ENCODE peak calls at places on chromosomes 3 and 15, in ten cellular contexts. One of them, this sample, is unnamed.

GRCh38 chr15:31975446-31976229 is 54.7 kb upstream of the CHRNA7 start:
- DNase-seq in A549: peak; percentile 40
- DNase-seq in body of pancreas: peak; percentile 55
- DNase-seq in stomach: no peak
- DNase-seq in heart left ventricle: no peak
- DNase-seq in ovary: no peak
- DNase-seq in HepG2: no peak
- DNase-seq in lower leg skin: peak; percentile 74
- DNase-seq in sigmoid colon: no peak
- DNase-seq in GM12891: no peak
- DNase-seq in this sample: peak; percentile 6

GRCh38 chr3:84959470-84960380 is 936 bp downstream of the CADM2 start:
- DNase-seq in A549: no peak
- DNase-seq in body of pancreas: no peak
- DNase-seq in stomach: no peak
- DNase-seq in heart left ventricle: no peak
- DNase-seq in ovary: no peak
- DNase-seq in HepG2: no peak
- DNase-seq in lower leg skin: no peak
- DNase-seq in sigmoid colon: no peak
- DNase-seq in GM12891: no peak
- DNase-seq in this sample: no peak

GRCh38 chr15:68524753-68525584 is 53.8 kb upstream of the CORO2B start:
- DNase-seq in A549: no peak
- DNase-seq in body of pancreas: no peak
- DNase-seq in stomach: no peak
- DNase-seq in heart left ventricle: no peak
- DNase-seq in ovary: no peak
- DNase-seq in HepG2: no peak
- DNase-seq in lower leg skin: peak; percentile 52
- DNase-seq in sigmoid colon: no peak
- DNase-seq in GM12891: no peak
- DNase-seq in this sample: no peak

GRCh38 chr3:81462921-81463320 is 298.5 kb downstream of the GBE1 start:
- DNase-seq in A549: no peak
- DNase-seq in body of pancreas: no peak
- DNase-seq in stomach: no peak
- DNase-seq in heart left ventricle: no peak
- DNase-seq in ovary: no peak
- DNase-seq in HepG2: peak; percentile 77
- DNase-seq in lower leg skin: no peak
- DNase-seq in sigmoid colon: no peak
- DNase-seq in GM12891: no peak
- DNase-seq in this sample: no peak

GRCh38 chr3:99175276-99175801 is 273.8 kb upstream of the DCBLD2 start:
- DNase-seq in A549: no peak
- DNase-seq in body of pancreas: no peak
- DNase-seq in stomach: no peak
- DNase-seq in heart left ventricle: no peak
- DNase-seq in ovary: no peak
- DNase-seq in HepG2: no peak
- DNase-seq in lower leg skin: no peak
- DNase-seq in sigmoid colon: no peak
- DNase-seq in GM12891: no peak
- DNase-seq in this sample: no peak

GRCh38 chr3:97823081-97823480 is 1.3 kb downstream of the CRYBG3 start:
- DNase-seq in A549: no peak
- DNase-seq in body of pancreas: no peak
- DNase-seq in stomach: no peak
- DNase-seq in heart left ventricle: no peak
- DNase-seq in ovary: no peak
- DNase-seq in HepG2: no peak
- DNase-seq in lower leg skin: no peak
- DNase-seq in sigmoid colon: no peak
- DNase-seq in GM12891: no peak
- DNase-seq in this sample: no peak

GRCh38 chr15:78018968-78019644 is 58.4 kb downstream of the TBC1D2B start:
- DNase-seq in A549: no peak
- DNase-seq in body of pancreas: no peak
- DNase-seq in stomach: no peak
- DNase-seq in heart left ventricle: no peak
- DNase-seq in ovary: no peak
- DNase-seq in HepG2: no peak
- DNase-seq in lower leg skin: peak; percentile 77
- DNase-seq in sigmoid colon: no peak
- DNase-seq in GM12891: no peak
- DNase-seq in this sample: peak; percentile 83

GRCh38 chr3:175073209-175073905 is 214.2 kb downstream of the NAALADL2 start:
- DNase-seq in A549: no peak
- DNase-seq in body of pancreas: no peak
- DNase-seq in stomach: no peak
- DNase-seq in heart left ventricle: no peak
- DNase-seq in ovary: no peak
- DNase-seq in HepG2: no peak
- DNase-seq in lower leg skin: no peak
- DNase-seq in sigmoid colon: no peak
- DNase-seq in GM12891: no peak
- DNase-seq in this sample: no peak

GRCh38 chr3:124158174-124158812 is 166.4 kb upstream of the ROPN1 start:
- DNase-seq in A549: no peak
- DNase-seq in body of pancreas: no peak
- DNase-seq in stomach: no peak
- DNase-seq in heart left ventricle: no peak
- DNase-seq in ovary: no peak
- DNase-seq in HepG2: no peak
- DNase-seq in lower leg skin: no peak
- DNase-seq in sigmoid colon: no peak
- DNase-seq in GM12891: no peak
- DNase-seq in this sample: no peak

GRCh38 chr15:70555713-70556112 is 207.6 kb downstream of the UACA start:
- DNase-seq in A549: no peak
- DNase-seq in body of pancreas: no peak
- DNase-seq in stomach: peak; percentile 2
- DNase-seq in heart left ventricle: no peak
- DNase-seq in ovary: no peak
- DNase-seq in HepG2: no peak
- DNase-seq in lower leg skin: no peak
- DNase-seq in sigmoid colon: no peak
- DNase-seq in GM12891: no peak
- DNase-seq in this sample: no peak

GRCh38 chr15:70376929-70377691 is 279.4 kb upstream of the TLE3 start:
- DNase-seq in A549: no peak
- DNase-seq in body of pancreas: peak; percentile 55
- DNase-seq in stomach: peak; percentile 53
- DNase-seq in heart left ventricle: peak; percentile 71
- DNase-seq in ovary: peak; percentile 49
- DNase-seq in HepG2: no peak
- DNase-seq in lower leg skin: peak; percentile 89
- DNase-seq in sigmoid colon: peak; percentile 83
- DNase-seq in GM12891: no peak
- DNase-seq in this sample: peak; percentile 41

GRCh38 chr3:69819283-69819682 is 80.0 kb downstream of the MITF start:
- DNase-seq in A549: no peak
- DNase-seq in body of pancreas: peak; percentile 33
- DNase-seq in stomach: no peak
- DNase-seq in heart left ventricle: peak; percentile 28
- DNase-seq in ovary: no peak
- DNase-seq in HepG2: no peak
- DNase-seq in lower leg skin: no peak
- DNase-seq in sigmoid colon: peak; percentile 69
- DNase-seq in GM12891: no peak
- DNase-seq in this sample: no peak

GRCh38 chr3:150062492-150062891 is 91.8 kb upstream of the PFN2 start:
- DNase-seq in A549: no peak
- DNase-seq in body of pancreas: no peak
- DNase-seq in stomach: no peak
- DNase-seq in heart left ventricle: no peak
- DNase-seq in ovary: no peak
- DNase-seq in HepG2: no peak
- DNase-seq in lower leg skin: no peak
- DNase-seq in sigmoid colon: no peak
- DNase-seq in GM12891: no peak
- DNase-seq in this sample: no peak

GRCh38 chr3:141405581-141405980 is 37.3 kb downstream of the ZBTB38 start:
- DNase-seq in A549: no peak
- DNase-seq in body of pancreas: no peak
- DNase-seq in stomach: no peak
- DNase-seq in heart left ventricle: no peak
- DNase-seq in ovary: no peak
- DNase-seq in HepG2: no peak
- DNase-seq in lower leg skin: no peak
- DNase-seq in sigmoid colon: no peak
- DNase-seq in GM12891: no peak
- DNase-seq in this sample: no peak

GRCh38 chr3:141402476-141403171 is 34.3 kb downstream of the ZBTB38 start:
- DNase-seq in A549: peak; percentile 74
- DNase-seq in body of pancreas: peak; percentile 80
- DNase-seq in stomach: peak; percentile 67
- DNase-seq in heart left ventricle: peak; percentile 79
- DNase-seq in ovary: peak; percentile 76
- DNase-seq in HepG2: peak; percentile 33
- DNase-seq in lower leg skin: peak; percentile 94
- DNase-seq in sigmoid colon: peak; percentile 89
- DNase-seq in GM12891: no peak
- DNase-seq in this sample: peak; percentile 64

GRCh38 chr3:141405025-141405424 is 36.7 kb downstream of the ZBTB38 start:
- DNase-seq in A549: no peak
- DNase-seq in body of pancreas: no peak
- DNase-seq in stomach: no peak
- DNase-seq in heart left ventricle: no peak
- DNase-seq in ovary: no peak
- DNase-seq in HepG2: no peak
- DNase-seq in lower leg skin: no peak
- DNase-seq in sigmoid colon: no peak
- DNase-seq in GM12891: no peak
- DNase-seq in this sample: no peak

GRCh38 chr3:141401584-141402475 is 33.5 kb downstream of the ZBTB38 start:
- DNase-seq in A549: peak; percentile 56
- DNase-seq in body of pancreas: peak; percentile 58
- DNase-seq in stomach: peak; percentile 53
- DNase-seq in heart left ventricle: peak; percentile 64
- DNase-seq in ovary: peak; percentile 65
- DNase-seq in HepG2: no peak
- DNase-seq in lower leg skin: peak; percentile 91
- DNase-seq in sigmoid colon: no peak
- DNase-seq in GM12891: peak; percentile 61
- DNase-seq in this sample: peak; percentile 71

GRCh38 chr3:141403576-141403975 is 35.3 kb downstream of the ZBTB38 start:
- DNase-seq in A549: no peak
- DNase-seq in body of pancreas: no peak
- DNase-seq in stomach: no peak
- DNase-seq in heart left ventricle: no peak
- DNase-seq in ovary: no peak
- DNase-seq in HepG2: no peak
- DNase-seq in lower leg skin: no peak
- DNase-seq in sigmoid colon: no peak
- DNase-seq in GM12891: no peak
- DNase-seq in this sample: no peak
- TF ChIP-seq POLR2A in A549: no peak
- TF ChIP-seq POLR2A in body of pancreas: no peak
- TF ChIP-seq POLR2A in stomach: no peak
- TF ChIP-seq POLR2A in heart left ventricle: no peak
- TF ChIP-seq POLR2A in ovary: no peak
- TF ChIP-seq POLR2A in HepG2: no peak
- TF ChIP-seq POLR2A in lower leg skin: no peak
- TF ChIP-seq POLR2A in sigmoid colon: no peak
- TF ChIP-seq POLR2A in GM12891: no peak
- TF ChIP-seq POLR2A in this sample: no peak

GRCh38 chr3:170866499-170866898 is 3.5 kb downstream of the RPL22L1 start:
- DNase-seq in A549: no peak
- DNase-seq in body of pancreas: no peak
- DNase-seq in stomach: no peak
- DNase-seq in heart left ventricle: no peak
- DNase-seq in ovary: no peak
- DNase-seq in HepG2: no peak
- DNase-seq in lower leg skin: no peak
- DNase-seq in sigmoid colon: no peak
- DNase-seq in GM12891: no peak
- DNase-seq in this sample: no peak

GRCh38 chr3:170868577-170869239 is 1.3 kb downstream of the RPL22L1 start:
- DNase-seq in A549: no peak
- DNase-seq in body of pancreas: no peak
- DNase-seq in stomach: no peak
- DNase-seq in heart left ventricle: no peak
- DNase-seq in ovary: peak; percentile 28
- DNase-seq in HepG2: no peak
- DNase-seq in lower leg skin: no peak
- DNase-seq in sigmoid colon: no peak
- DNase-seq in GM12891: no peak
- DNase-seq in this sample: no peak

GRCh38 chr3:170869240-170869592 is 779 bp downstream of the RPL22L1 start:
- DNase-seq in A549: no peak
- DNase-seq in body of pancreas: no peak
- DNase-seq in stomach: no peak
- DNase-seq in heart left ventricle: no peak
- DNase-seq in ovary: no peak
- DNase-seq in HepG2: no peak
- DNase-seq in lower leg skin: no peak
- DNase-seq in sigmoid colon: no peak
- DNase-seq in GM12891: no peak
- DNase-seq in this sample: no peak

GRCh38 chr3:170867143-170867542 is 2.9 kb downstream of the RPL22L1 start:
- DNase-seq in A549: no peak
- DNase-seq in body of pancreas: no peak
- DNase-seq in stomach: no peak
- DNase-seq in heart left ventricle: no peak
- DNase-seq in ovary: no peak
- DNase-seq in HepG2: no peak
- DNase-seq in lower leg skin: no peak
- DNase-seq in sigmoid colon: no peak
- DNase-seq in GM12891: no peak
- DNase-seq in this sample: no peak

GRCh38 chr3:170867552-170867951 is 2.4 kb downstream of the RPL22L1 start:
- DNase-seq in A549: no peak
- DNase-seq in body of pancreas: no peak
- DNase-seq in stomach: no peak
- DNase-seq in heart left ventricle: no peak
- DNase-seq in ovary: no peak
- DNase-seq in HepG2: no peak
- DNase-seq in lower leg skin: no peak
- DNase-seq in sigmoid colon: no peak
- DNase-seq in GM12891: no peak
- DNase-seq in this sample: no peak
- TF ChIP-seq POLR2A in A549: no peak
- TF ChIP-seq POLR2A in body of pancreas: no peak
- TF ChIP-seq POLR2A in stomach: no peak
- TF ChIP-seq POLR2A in heart left ventricle: no peak
- TF ChIP-seq POLR2A in ovary: no peak
- TF ChIP-seq POLR2A in HepG2: no peak
- TF ChIP-seq POLR2A in lower leg skin: no peak
- TF ChIP-seq POLR2A in sigmoid colon: no peak
- TF ChIP-seq POLR2A in GM12891: no peak
- TF ChIP-seq POLR2A in this sample: peak; percentile 2

GRCh38 chr15:67196222-67196621 is 58.2 kb downstream of the AAGAB start:
- DNase-seq in A549: peak; percentile 44
- DNase-seq in body of pancreas: no peak
- DNase-seq in stomach: no peak
- DNase-seq in heart left ventricle: no peak
- DNase-seq in ovary: no peak
- DNase-seq in HepG2: no peak
- DNase-seq in lower leg skin: no peak
- DNase-seq in sigmoid colon: no peak
- DNase-seq in GM12891: no peak
- DNase-seq in this sample: no peak
- TF ChIP-seq POLR2A in A549: no peak
- TF ChIP-seq POLR2A in body of pancreas: no peak
- TF ChIP-seq POLR2A in stomach: no peak
- TF ChIP-seq POLR2A in heart left ventricle: no peak
- TF ChIP-seq POLR2A in ovary: no peak
- TF ChIP-seq POLR2A in HepG2: no peak
- TF ChIP-seq POLR2A in lower leg skin: no peak
- TF ChIP-seq POLR2A in sigmoid colon: no peak
- TF ChIP-seq POLR2A in GM12891: peak; percentile 20
- TF ChIP-seq POLR2A in this sample: no peak

GRCh38 chr15:96354731-96355560 is 24.4 kb downstream of the NR2F2 start:
- DNase-seq in A549: peak; percentile 76
- DNase-seq in body of pancreas: no peak
- DNase-seq in stomach: no peak
- DNase-seq in heart left ventricle: no peak
- DNase-seq in ovary: no peak
- DNase-seq in HepG2: peak; percentile 56
- DNase-seq in lower leg skin: no peak
- DNase-seq in sigmoid colon: no peak
- DNase-seq in GM12891: no peak
- DNase-seq in this sample: no peak
- TF ChIP-seq POLR2A in A549: no peak
- TF ChIP-seq POLR2A in body of pancreas: no peak
- TF ChIP-seq POLR2A in stomach: no peak
- TF ChIP-seq POLR2A in heart left ventricle: no peak
- TF ChIP-seq POLR2A in ovary: peak; percentile 24
- TF ChIP-seq POLR2A in HepG2: no peak
- TF ChIP-seq POLR2A in lower leg skin: no peak
- TF ChIP-seq POLR2A in sigmoid colon: no peak
- TF ChIP-seq POLR2A in GM12891: no peak
- TF ChIP-seq POLR2A in this sample: no peak